ENCODE peak calls at places on chromosomes 11 and 22, in ten cellular contexts. G, I, F, K, Y, O, J, A, W and T are unnamed samples. For H3K4me1, the result is how much of the 10 kb centered on the place peaks cover.

GRCh38 chr11:62546244-62546936 is at the start of gene AHNAK:
- DNase-seq in J (peak), G (peak), Y (peak), O (peak), A (peak), F (no peak), W (peak), I (peak), K (peak), T (peak)

GRCh38 chr11:13682212-13682611 is 13.7 kb downstream of the FAR1 start:
- DNase-seq in I (no peak), K (no peak), W (no peak), J (peak), O (no peak), F (no peak), A (no peak), Y (no peak), G (no peak), T (no peak)

GRCh38 chr11:79439430-79439892 is 1.4 kb downstream of the TENM4 start:
- DNase-seq in W (no peak), K (peak), G (no peak), F (no peak), I (peak), A (no peak), Y (no peak), O (no peak), J (peak), T (peak)

GRCh38 chr11:2511421-2512369 is 66.9 kb downstream of the KCNQ1 start:
- DNase-seq in W (no peak), O (no peak), K (no peak), Y (no peak), G (peak), A (peak), J (no peak), I (no peak), F (no peak), T (peak)

GRCh38 chr22:45444168-45444567 is 30.7 kb downstream of the RIBC2 start:
- DNase-seq in F (no peak), I (no peak), A (no peak), K (no peak), Y (no peak), G (peak), J (peak), O (no peak), W (no peak), T (no peak)

GRCh38 chr11:106087815-106088435 is 10.5 kb downstream of the AASDHPPT start:
- DNase-seq in K (peak), J (peak), I (peak), W (peak), O (peak), G (peak), A (no peak), Y (peak), F (no peak), T (peak)

GRCh38 chr11:63502252-63502820 is 3.5 kb upstream of the LGALS12 start:
- DNase-seq in Y (no peak), W (no peak), O (no peak), G (no peak), K (no peak), J (no peak), F (no peak), A (no peak), I (no peak), T (no peak)

GRCh38 chr11:67240575-67241389 is 25.5 kb upstream of the GRK2 start:
- DNase-seq in J (peak), F (no peak), K (peak), A (peak), I (peak), Y (peak), W (peak), O (peak), G (peak), T (peak)

GRCh38 chr11:61411589-61411988 is 18.2 kb downstream of the CPSF7 start:
- DNase-seq in G (no peak), A (no peak), K (no peak), O (no peak), J (no peak), W (no peak), I (no peak), Y (no peak), F (no peak), T (no peak)

GRCh38 chr11:111792314-111792713 is 26.1 kb upstream of the PPP2R1B start:
- DNase-seq in W (no peak), K (no peak), G (no peak), J (no peak), Y (no peak), O (no peak), A (no peak), I (no peak), F (no peak), T (no peak)

GRCh38 chr11:134372961-134373360 is 39.1 kb downstream of the B3GAT1 start:
- DNase-seq in J (no peak), K (no peak), F (no peak), W (no peak), I (no peak), A (peak), O (no peak), G (no peak), Y (no peak), T (peak)

GRCh38 chr22:30116362-30117117 is 36.3 kb downstream of the HORMAD2 start:
- DNase-seq in G (no peak), A (no peak), I (no peak), J (peak), K (peak), Y (no peak), F (peak), W (no peak), O (no peak), T (no peak)

GRCh38 chr22:31451709-31452571 is 37.7 kb downstream of the EIF4ENIF1 start:
- DNase-seq in J (peak), G (no peak), I (peak), A (no peak), F (no peak), O (no peak), W (no peak), Y (no peak), K (peak), T (no peak)

GRCh38 chr11:44014968-44015623 is 32.7 kb upstream of the ACCSL start:
- DNase-seq in G (no peak), A (no peak), Y (no peak), K (peak), W (no peak), O (no peak), J (no peak), I (no peak), F (no peak), T (peak)

GRCh38 chr11:41031571-41032060 is 427.8 kb downstream of the LRRC4C start:
- DNase-seq in O (no peak), F (no peak), J (no peak), I (no peak), W (no peak), G (no peak), Y (no peak), A (no peak), K (no peak), T (no peak)

GRCh38 chr22:50356186-50356585 is 13.1 kb downstream of the PPP6R2 start:
- DNase-seq in Y (no peak), A (no peak), I (no peak), K (no peak), O (no peak), W (no peak), F (no peak), J (no peak), G (no peak), T (no peak)

GRCh38 chr22:46069518-46070214 is 80.7 kb upstream of the PPARA start:
- DNase-seq in J (peak), A (peak), W (no peak), I (peak), F (no peak), Y (no peak), K (peak), O (no peak), G (peak), T (peak)

GRCh38 chr11:92838655-92839334 is 130.7 kb upstream of the MTNR1B start:
- DNase-seq in F (no peak), W (no peak), G (no peak), Y (no peak), I (no peak), O (no peak), A (no peak), K (no peak), J (peak), T (no peak)

GRCh38 chr22:50600967-50601668 is 525 bp downstream of the MAPK8IP2 start:
- DNase-seq in W (peak), A (no peak), O (no peak), J (no peak), F (no peak), G (peak), I (no peak), Y (no peak), K (no peak), T (no peak)

GRCh38 chr11:4191031-4191571 is 96.5 kb downstream of the RRM1 start:
- DNase-seq in I (no peak), K (no peak), W (peak), F (no peak), A (no peak), J (no peak), O (no peak), G (no peak), Y (no peak), T (peak)

GRCh38 chr11:113991170-113991569 is 16.3 kb downstream of the HTR3A start:
- DNase-seq in I (peak), A (no peak), Y (no peak), G (peak), K (peak), J (peak), W (peak), O (no peak), F (no peak), T (no peak)

GRCh38 chr11:61713464-61713863 is 33.3 kb downstream of the DAGLA start:
- DNase-seq in A (no peak), G (no peak), W (no peak), K (no peak), Y (no peak), F (no peak), J (no peak), I (no peak), O (no peak), T (no peak)

GRCh38 chr22:34111210-34111824 is 191.0 kb upstream of the LARGE1 start:
- DNase-seq in A (no peak), I (peak), J (peak), O (no peak), Y (no peak), K (peak), G (no peak), F (no peak), W (no peak), T (no peak)

GRCh38 chr11:59283825-59284772 is 71.4 kb upstream of the MPEG1 start:
- DNase-seq in I (peak), J (peak), Y (peak), K (peak), G (no peak), F (no peak), A (no peak), W (no peak), O (peak), T (no peak)

GRCh38 chr22:20549232-20549841 is 41.9 kb downstream of the MED15 start:
- DNase-seq in J (no peak), Y (peak), G (no peak), K (no peak), A (peak), W (no peak), I (no peak), O (peak), F (no peak), T (no peak)

GRCh38 chr11:67649634-67650540 is 643 bp downstream of the ACY3 start:
- DNase-seq in J (no peak), A (peak), I (no peak), G (no peak), F (no peak), K (no peak), Y (no peak), W (no peak), O (no peak), T (no peak)

GRCh38 chr11:73308963-73309960 is 1.2 kb downstream of the ARHGEF17 start:
- DNase-seq in J (peak), W (peak), G (peak), O (no peak), K (peak), I (peak), Y (no peak), A (peak), F (no peak), T (peak)

GRCh38 chr22:46071451-46072029 is 78.8 kb upstream of the PPARA start:
- DNase-seq in I (peak), W (peak), K (peak), G (peak), F (no peak), Y (peak), A (peak), O (no peak), J (peak), T (peak)

GRCh38 chr11:62707277-62707771 is at the start of the genes BSCL2 and GNG3:
- DNase-seq in G (peak), I (no peak), F (no peak), J (no peak), W (no peak), Y (no peak), K (no peak), A (peak), O (no peak), T (no peak)

GRCh38 chr22:49197986-49198704 is 629.5 kb downstream of the BRD1 start:
- DNase-seq in A (no peak), G (no peak), J (no peak), W (no peak), K (no peak), O (no peak), F (no peak), Y (no peak), I (no peak), T (peak)

GRCh38 chr11:2404735-2405196 is 4.2 kb downstream of the TSSC4 start:
- DNase-seq in K (no peak), I (no peak), O (no peak), Y (no peak), J (no peak), W (no peak), F (no peak), G (no peak), A (no peak), T (no peak)

GRCh38 chr11:35717520-35717919 is 54.9 kb downstream of the TRIM44 start:
- DNase-seq in O (no peak), W (no peak), J (no peak), Y (no peak), I (no peak), K (no peak), F (no peak), A (no peak), G (no peak), T (no peak)

GRCh38 chr11:123475478-123475877 is 45.4 kb downstream of the GRAMD1B start:
- DNase-seq in J (peak), F (no peak), Y (no peak), O (no peak), W (no peak), A (no peak), K (peak), I (peak), G (no peak), T (no peak)

GRCh38 chr11:70278994-70279393 is 8.5 kb downstream of the PPFIA1 start:
- DNase-seq in I (no peak), F (no peak), W (no peak), Y (no peak), K (no peak), G (no peak), A (no peak), O (no peak), J (no peak), T (no peak)

GRCh38 chr11:65891180-65892136 is 985 bp downstream of the CCDC85B start:
- DNase-seq in A (peak), I (peak), F (no peak), J (peak), K (peak), G (no peak), O (no peak), Y (no peak), W (peak), T (peak)

GRCh38 chr11:37572491-37573171 is 974.6 kb upstream of the RAG2 start:
- DNase-seq in A (no peak), F (no peak), J (no peak), G (no peak), Y (no peak), I (no peak), O (no peak), W (no peak), K (no peak), T (no peak)

GRCh38 chr22:25404556-25404922 is 159.9 kb upstream of the GRK3 start:
- DNase-seq in J (no peak), Y (no peak), I (no peak), W (peak), O (no peak), A (no peak), K (peak), F (no peak), G (no peak), T (no peak)
- H3K4me1 ChIP-seq in J (under half), Y (under half), I (under half), W (under half), O (under half), A (under half), K (under half), F (under half), G (under half), T (under half)

DNA sequence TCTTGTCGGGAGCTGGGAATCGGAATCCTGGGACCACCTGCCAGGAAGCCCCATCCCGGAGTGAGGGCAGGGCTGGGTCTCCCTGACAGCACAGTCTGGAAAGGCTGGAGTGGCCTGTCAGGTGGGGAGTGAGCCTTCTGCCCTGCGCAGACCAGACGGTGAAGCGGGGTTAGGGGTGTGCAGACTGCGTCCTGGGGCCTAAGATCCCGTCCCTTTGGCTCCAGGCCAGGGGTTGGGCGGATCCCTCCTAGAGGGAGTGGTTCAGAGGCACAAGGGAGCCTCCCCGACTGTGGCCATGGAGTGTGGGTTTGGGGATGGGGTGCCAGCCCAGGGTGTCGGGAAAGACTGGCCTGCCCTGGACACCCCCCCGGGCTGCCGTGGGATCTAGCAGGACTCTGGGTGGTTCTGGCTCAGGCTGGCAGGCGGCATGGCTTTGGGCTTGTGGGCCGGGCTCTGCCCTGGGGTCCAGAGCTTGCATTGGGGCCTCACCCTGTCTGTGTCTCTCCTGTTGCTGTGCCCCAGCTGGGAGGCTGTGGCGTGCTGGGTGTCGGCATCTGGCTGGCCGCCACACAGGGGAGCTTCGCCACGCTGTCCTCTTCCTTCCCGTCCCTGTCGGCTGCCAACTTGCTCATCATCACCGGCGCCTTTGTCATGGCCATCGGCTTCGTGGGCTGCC is 19.5 kb downstream of the TSPAN4 start:
- DNase-seq in G (no peak), Y (no peak), O (no peak), F (no peak), I (no peak), W (peak), K (peak), J (peak), A (no peak), T (no peak)
- H3K4me3 ChIP-seq in G (no peak), Y (no peak), O (no peak), F (no peak), I (no peak), W (no peak), K (no peak), J (no peak), A (no peak), T (no peak)

GRCh38 chr11:57667065-57667714 is 724 bp upstream of the ZDHHC5 start:
- DNase-seq in K (peak), O (peak), F (peak), A (peak), I (peak), W (peak), Y (peak), G (peak), J (peak), T (peak)
- H3K4me1 ChIP-seq in K (under half), O (under half), F (under half), A (under half), I (under half), W (under half), Y (under half), G (under half), J (under half), T (under half)

GRCh38 chr11:23540101-23540561 is 679.9 kb upstream of the CCDC179 start:
- DNase-seq in W (no peak), J (peak), G (peak), K (peak), I (peak), O (no peak), A (no peak), Y (no peak), F (no peak), T (no peak)

GRCh38 chr11:23543651-23544216 is 683.5 kb upstream of the CCDC179 start:
- DNase-seq in F (no peak), O (no peak), A (no peak), Y (no peak), G (no peak), K (no peak), W (no peak), I (no peak), J (no peak), T (no peak)

GRCh38 chr11:23542171-23542570 is 681.9 kb upstream of the CCDC179 start:
- DNase-seq in O (no peak), J (no peak), F (no peak), G (no peak), Y (no peak), W (no peak), I (no peak), K (no peak), A (no peak), T (no peak)

GRCh38 chr11:23539556-23539955 is 679.3 kb upstream of the CCDC179 start:
- DNase-seq in F (no peak), J (peak), W (no peak), G (no peak), K (peak), O (no peak), I (no peak), A (no peak), Y (no peak), T (no peak)

DNA sequence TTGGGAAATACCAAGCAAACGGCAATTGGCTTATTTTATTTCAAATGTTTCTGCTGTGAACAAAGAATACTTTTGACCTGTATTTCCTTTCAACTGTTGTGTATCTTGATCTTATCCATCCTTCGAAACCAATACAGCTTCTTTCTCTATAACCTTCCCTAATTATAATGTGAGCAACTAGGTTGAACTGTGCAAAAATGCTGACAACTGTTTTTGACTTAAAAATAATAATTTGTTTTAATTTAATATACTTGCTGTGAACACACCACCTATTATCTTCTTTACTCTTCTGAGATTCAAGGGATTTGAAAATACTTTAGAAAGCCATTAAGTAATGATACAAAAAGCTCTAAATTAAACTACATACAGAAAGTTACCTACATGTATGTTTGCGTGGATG is 682.5 kb upstream of the CCDC179 start:
- DNase-seq in I (no peak), A (no peak), O (no peak), K (no peak), G (no peak), J (no peak), W (no peak), Y (no peak), F (no peak), T (no peak)
- H3K4me3 ChIP-seq in I (no peak), A (no peak), O (no peak), K (no peak), G (no peak), J (no peak), W (no peak), Y (no peak), F (no peak), T (no peak)

GRCh38 chr11:19907839-19908238 is 195.2 kb downstream of the NAV2 start:
- DNase-seq in W (no peak), J (no peak), Y (no peak), K (no peak), G (no peak), F (no peak), O (no peak), A (no peak), I (no peak), T (no peak)
- H3K4me1 ChIP-seq in W (under half), J (under half), Y (under half), K (under half), G (under half), F (under half), O (under half), A (under half), I (under half), T (under half)

GRCh38 chr22:27616033-27616432 is 185.5 kb downstream of the MN1 start:
- DNase-seq in J (no peak), G (no peak), Y (no peak), F (no peak), O (no peak), K (no peak), I (no peak), W (no peak), A (no peak), T (no peak)

GRCh38 chr22:27613099-27614089 is 188.2 kb downstream of the MN1 start:
- DNase-seq in K (no peak), Y (no peak), F (no peak), A (no peak), W (no peak), O (no peak), I (no peak), G (no peak), J (no peak), T (no peak)

GRCh38 chr22:27612075-27612474 is 189.5 kb downstream of the MN1 start:
- DNase-seq in G (no peak), J (no peak), I (no peak), W (no peak), Y (no peak), F (no peak), A (no peak), O (no peak), K (no peak), T (no peak)

GRCh38 chr22:27615408-27615807 is 186.1 kb downstream of the MN1 start:
- DNase-seq in O (no peak), A (no peak), K (no peak), J (no peak), Y (no peak), G (no peak), F (no peak), I (no peak), W (no peak), T (no peak)

GRCh38 chr22:27614291-27615007 is 187.1 kb downstream of the MN1 start:
- DNase-seq in G (no peak), Y (no peak), F (no peak), K (peak), A (no peak), I (no peak), O (no peak), J (no peak), W (peak), T (no peak)
- H3K4me3 ChIP-seq in G (no peak), Y (no peak), F (no peak), K (no peak), A (no peak), I (no peak), O (no peak), J (no peak), W (peak), T (peak)